ENCODE peak calls at places on chromosomes 2 and 18, in nine cellular contexts. One of them, this sample, is unnamed.

GRCh38 chr2:69013123-69013836 is at the start of gene ANTXR1:
- DNase-seq in HuH-7: peak; percentile 59
- DNase-seq in kidney tubule cell: peak; percentile 50
- DNase-seq in NAMALWA: no peak
- DNase-seq in effector memory CD8-positive, alpha-beta T cell: peak; percentile 6
- DNase-seq in stimulated activated CD8-positive, alpha-beta memory T cell treated with anti-CD3 and anti-CD28 coated beads, Interleukin-15, amount 100 ng/mL, for 1 hour: no peak
- DNase-seq in fibroblast of pulmonary artery: peak; percentile 85
- DNase-seq in KG1: no peak
- DNase-seq in occipital lobe: peak; percentile 51
- DNase-seq in this sample: peak; percentile 84

GRCh38 chr2:192657364-192657763 is 462.6 kb upstream of the TMEFF2 start:
- DNase-seq in HuH-7: no peak
- DNase-seq in kidney tubule cell: no peak
- DNase-seq in NAMALWA: no peak
- DNase-seq in effector memory CD8-positive, alpha-beta T cell: no peak
- DNase-seq in stimulated activated CD8-positive, alpha-beta memory T cell treated with anti-CD3 and anti-CD28 coated beads, Interleukin-15, amount 100 ng/mL, for 1 hour: no peak
- DNase-seq in fibroblast of pulmonary artery: no peak
- DNase-seq in KG1: no peak
- DNase-seq in occipital lobe: no peak
- DNase-seq in this sample: no peak

GRCh38 chr2:23015651-23016050 is 369.3 kb upstream of the KLHL29 start:
- DNase-seq in HuH-7: no peak
- DNase-seq in kidney tubule cell: no peak
- DNase-seq in NAMALWA: no peak
- DNase-seq in effector memory CD8-positive, alpha-beta T cell: no peak
- DNase-seq in stimulated activated CD8-positive, alpha-beta memory T cell treated with anti-CD3 and anti-CD28 coated beads, Interleukin-15, amount 100 ng/mL, for 1 hour: no peak
- DNase-seq in fibroblast of pulmonary artery: no peak
- DNase-seq in KG1: no peak
- DNase-seq in occipital lobe: no peak
- DNase-seq in this sample: no peak

GRCh38 chr2:176999331-176999730 is 213.3 kb upstream of the HNRNPA3 start:
- DNase-seq in HuH-7: no peak
- DNase-seq in kidney tubule cell: no peak
- DNase-seq in NAMALWA: no peak
- DNase-seq in effector memory CD8-positive, alpha-beta T cell: no peak
- DNase-seq in stimulated activated CD8-positive, alpha-beta memory T cell treated with anti-CD3 and anti-CD28 coated beads, Interleukin-15, amount 100 ng/mL, for 1 hour: no peak
- DNase-seq in fibroblast of pulmonary artery: peak; percentile 19
- DNase-seq in KG1: peak; percentile 18
- DNase-seq in occipital lobe: no peak
- DNase-seq in this sample: no peak

GRCh38 chr2:240895656-240896388 is at the start of gene MAB21L4:
- DNase-seq in HuH-7: no peak
- DNase-seq in kidney tubule cell: peak; percentile 88
- DNase-seq in NAMALWA: no peak
- DNase-seq in effector memory CD8-positive, alpha-beta T cell: no peak
- DNase-seq in stimulated activated CD8-positive, alpha-beta memory T cell treated with anti-CD3 and anti-CD28 coated beads, Interleukin-15, amount 100 ng/mL, for 1 hour: no peak
- DNase-seq in fibroblast of pulmonary artery: no peak
- DNase-seq in KG1: no peak
- DNase-seq in occipital lobe: no peak
- DNase-seq in this sample: no peak

GRCh38 chr2:224778474-224778877 is 62.3 kb upstream of the CCDC195 start:
- DNase-seq in HuH-7: peak; percentile 21
- DNase-seq in kidney tubule cell: peak; percentile 67
- DNase-seq in NAMALWA: peak; percentile 88
- DNase-seq in effector memory CD8-positive, alpha-beta T cell: peak; percentile 66
- DNase-seq in stimulated activated CD8-positive, alpha-beta memory T cell treated with anti-CD3 and anti-CD28 coated beads, Interleukin-15, amount 100 ng/mL, for 1 hour: peak; percentile 46
- DNase-seq in fibroblast of pulmonary artery: peak; percentile 79
- DNase-seq in KG1: peak; percentile 6
- DNase-seq in occipital lobe: peak; percentile 1
- DNase-seq in this sample: no peak

GRCh38 chr2:43305006-43305405 is 78.6 kb upstream of the ZFP36L2 start:
- DNase-seq in HuH-7: no peak
- DNase-seq in kidney tubule cell: no peak
- DNase-seq in NAMALWA: no peak
- DNase-seq in effector memory CD8-positive, alpha-beta T cell: no peak
- DNase-seq in stimulated activated CD8-positive, alpha-beta memory T cell treated with anti-CD3 and anti-CD28 coated beads, Interleukin-15, amount 100 ng/mL, for 1 hour: no peak
- DNase-seq in fibroblast of pulmonary artery: peak; percentile 94
- DNase-seq in KG1: no peak
- DNase-seq in occipital lobe: no peak
- DNase-seq in this sample: peak; percentile 77

GRCh38 chr2:26735096-26735495 is 29.0 kb upstream of the SLC35F6 start:
- DNase-seq in HuH-7: no peak
- DNase-seq in kidney tubule cell: peak; percentile 44
- DNase-seq in NAMALWA: no peak
- DNase-seq in effector memory CD8-positive, alpha-beta T cell: no peak
- DNase-seq in stimulated activated CD8-positive, alpha-beta memory T cell treated with anti-CD3 and anti-CD28 coated beads, Interleukin-15, amount 100 ng/mL, for 1 hour: no peak
- DNase-seq in fibroblast of pulmonary artery: peak; percentile 95
- DNase-seq in KG1: no peak
- DNase-seq in occipital lobe: no peak
- DNase-seq in this sample: no peak

GRCh38 chr2:48530033-48530804 is at the start of gene STON1:
- DNase-seq in HuH-7: peak; percentile 30
- DNase-seq in kidney tubule cell: no peak
- DNase-seq in NAMALWA: no peak
- DNase-seq in effector memory CD8-positive, alpha-beta T cell: peak; percentile 7
- DNase-seq in stimulated activated CD8-positive, alpha-beta memory T cell treated with anti-CD3 and anti-CD28 coated beads, Interleukin-15, amount 100 ng/mL, for 1 hour: peak; percentile 11
- DNase-seq in fibroblast of pulmonary artery: peak; percentile 65
- DNase-seq in KG1: no peak
- DNase-seq in occipital lobe: peak; percentile 7
- DNase-seq in this sample: peak; percentile 88

GRCh38 chr18:3649135-3649558 is 199.2 kb downstream of the TGIF1 start:
- DNase-seq in HuH-7: no peak
- DNase-seq in kidney tubule cell: no peak
- DNase-seq in NAMALWA: no peak
- DNase-seq in effector memory CD8-positive, alpha-beta T cell: no peak
- DNase-seq in stimulated activated CD8-positive, alpha-beta memory T cell treated with anti-CD3 and anti-CD28 coated beads, Interleukin-15, amount 100 ng/mL, for 1 hour: no peak
- DNase-seq in fibroblast of pulmonary artery: no peak
- DNase-seq in KG1: no peak
- DNase-seq in occipital lobe: no peak
- DNase-seq in this sample: no peak

GRCh38 chr2:150598383-150598782 is 110.9 kb upstream of the RND3 start:
- DNase-seq in HuH-7: no peak
- DNase-seq in kidney tubule cell: no peak
- DNase-seq in NAMALWA: no peak
- DNase-seq in effector memory CD8-positive, alpha-beta T cell: no peak
- DNase-seq in stimulated activated CD8-positive, alpha-beta memory T cell treated with anti-CD3 and anti-CD28 coated beads, Interleukin-15, amount 100 ng/mL, for 1 hour: no peak
- DNase-seq in fibroblast of pulmonary artery: no peak
- DNase-seq in KG1: no peak
- DNase-seq in occipital lobe: no peak
- DNase-seq in this sample: no peak

GRCh38 chr2:161136696-161137324 is 23.4 kb upstream of the TANK start:
- DNase-seq in HuH-7: no peak
- DNase-seq in kidney tubule cell: peak; percentile 87
- DNase-seq in NAMALWA: peak; percentile 93
- DNase-seq in effector memory CD8-positive, alpha-beta T cell: peak; percentile 59
- DNase-seq in stimulated activated CD8-positive, alpha-beta memory T cell treated with anti-CD3 and anti-CD28 coated beads, Interleukin-15, amount 100 ng/mL, for 1 hour: no peak
- DNase-seq in fibroblast of pulmonary artery: peak; percentile 75
- DNase-seq in KG1: peak; percentile 78
- DNase-seq in occipital lobe: no peak
- DNase-seq in this sample: no peak